ENCODE peak calls at places on chromosomes 12 and 14, in five cellular contexts. One of them, this sample, is unnamed.
A peak's percentile ranks its signal among the peaks of the same experiment; 100 is the strongest.

GRCh38 chr12:91877461-91878230 is 268.0 kb downstream of the BTG1 start:
- DNase-seq in AG10803: no peak
- DNase-seq in right lobe of liver: no peak
- DNase-seq in left lung: no peak
- DNase-seq in A549: no peak
- DNase-seq in this sample: no peak

GRCh38 chr14:99995700-99996356 is 69.4 kb upstream of the EVL start:
- DNase-seq in AG10803: peak; percentile 50
- DNase-seq in right lobe of liver: peak; percentile 62
- DNase-seq in left lung: no peak
- DNase-seq in A549: peak; percentile 75
- DNase-seq in this sample: peak; percentile 57

GRCh38 chr12:112900298-112901145 is 6.2 kb upstream of the OAS1 start:
- DNase-seq in AG10803: peak; percentile 42
- DNase-seq in right lobe of liver: no peak
- DNase-seq in left lung: no peak
- DNase-seq in A549: peak; percentile 79
- DNase-seq in this sample: peak; percentile 32

GRCh38 chr14:55571125-55571889 is 8.7 kb upstream of the KTN1 start:
- DNase-seq in AG10803: no peak
- DNase-seq in right lobe of liver: no peak
- DNase-seq in left lung: no peak
- DNase-seq in A549: no peak
- DNase-seq in this sample: no peak

GRCh38 chr12:22539055-22539454 is 5.3 kb downstream of the C2CD5 start:
- DNase-seq in AG10803: no peak
- DNase-seq in right lobe of liver: no peak
- DNase-seq in left lung: no peak
- DNase-seq in A549: no peak
- DNase-seq in this sample: no peak

GRCh38 chr14:33068626-33069025 is 129.9 kb downstream of the NPAS3 start:
- DNase-seq in AG10803: no peak
- DNase-seq in right lobe of liver: no peak
- DNase-seq in left lung: no peak
- DNase-seq in A549: no peak
- DNase-seq in this sample: no peak

GRCh38 chr12:119613319-119613936 is 19.9 kb downstream of the TMEM233 start:
- DNase-seq in AG10803: no peak
- DNase-seq in right lobe of liver: no peak
- DNase-seq in left lung: no peak
- DNase-seq in A549: peak; percentile 53
- DNase-seq in this sample: no peak

GRCh38 chr12:54853933-54854538 is at the start of gene MUCL1:
- DNase-seq in AG10803: peak; percentile 59
- DNase-seq in right lobe of liver: no peak
- DNase-seq in left lung: no peak
- DNase-seq in A549: peak; percentile 71
- DNase-seq in this sample: peak; percentile 44

GRCh38 chr12:113862570-113863454 is 103.3 kb downstream of the RBM19 start:
- DNase-seq in AG10803: peak; percentile 74
- DNase-seq in right lobe of liver: no peak
- DNase-seq in left lung: no peak
- DNase-seq in A549: peak; percentile 20
- DNase-seq in this sample: peak; percentile 71

GRCh38 chr12:115680967-115681366 is 596.5 kb downstream of the MED13L start:
- DNase-seq in AG10803: no peak
- DNase-seq in right lobe of liver: no peak
- DNase-seq in left lung: no peak
- DNase-seq in A549: no peak
- DNase-seq in this sample: no peak

GRCh38 chr12:124680863-124681778 is 113.7 kb upstream of the NCOR2 start:
- DNase-seq in AG10803: peak; percentile 89
- DNase-seq in right lobe of liver: peak; percentile 83
- DNase-seq in left lung: no peak
- DNase-seq in A549: peak; percentile 95
- DNase-seq in this sample: peak; percentile 82

GRCh38 chr12:103144278-103144677 is 186.8 kb downstream of the ASCL1 start:
- DNase-seq in AG10803: no peak
- DNase-seq in right lobe of liver: no peak
- DNase-seq in left lung: no peak
- DNase-seq in A549: no peak
- DNase-seq in this sample: no peak

GRCh38 chr12:19220205-19220604 is 90.7 kb downstream of the PLEKHA5 start:
- DNase-seq in AG10803: peak; percentile 67
- DNase-seq in right lobe of liver: no peak
- DNase-seq in left lung: no peak
- DNase-seq in A549: peak; percentile 20
- DNase-seq in this sample: peak; percentile 78

GRCh38 chr12:16348435-16349131 is 1.1 kb downstream of the MGST1 start:
- DNase-seq in AG10803: peak; percentile 16
- DNase-seq in right lobe of liver: no peak
- DNase-seq in left lung: no peak
- DNase-seq in A549: peak; percentile 39
- DNase-seq in this sample: peak; percentile 16

GRCh38 chr14:38150075-38150474 is 57.6 kb upstream of the SSTR1 start:
- DNase-seq in AG10803: no peak
- DNase-seq in right lobe of liver: no peak
- DNase-seq in left lung: no peak
- DNase-seq in A549: no peak
- DNase-seq in this sample: no peak

GRCh38 chr14:99612737-99613330 is 8.8 kb upstream of the CCDC85C start:
- DNase-seq in AG10803: peak; percentile 55
- DNase-seq in right lobe of liver: no peak
- DNase-seq in left lung: no peak
- DNase-seq in A549: no peak
- DNase-seq in this sample: peak; percentile 45

GRCh38 chr14:34682787-34683321 is 31.5 kb downstream of the CFL2 start:
- DNase-seq in AG10803: peak; percentile 79
- DNase-seq in right lobe of liver: no peak
- DNase-seq in left lung: no peak
- DNase-seq in A549: no peak
- DNase-seq in this sample: peak; percentile 81

GRCh38 chr14:105060751-105061427 is 4.3 kb downstream of the GPR132 start:
- DNase-seq in AG10803: no peak
- DNase-seq in right lobe of liver: peak; percentile 56
- DNase-seq in left lung: peak; percentile 93
- DNase-seq in A549: no peak
- DNase-seq in this sample: peak; percentile 35

GRCh38 chr12:131351319-131352028 is 359.4 kb upstream of the SFSWAP start:
- DNase-seq in AG10803: no peak
- DNase-seq in right lobe of liver: no peak
- DNase-seq in left lung: peak; percentile 34
- DNase-seq in A549: peak; percentile 58
- DNase-seq in this sample: no peak

GRCh38 chr12:58459191-58459590 is 461.1 kb downstream of the LRIG3 start:
- DNase-seq in AG10803: peak; percentile 13
- DNase-seq in right lobe of liver: no peak
- DNase-seq in left lung: no peak
- DNase-seq in A549: no peak
- DNase-seq in this sample: peak; percentile 52

GRCh38 chr14:49893309-49894213 is 679 bp downstream of the ARF6 start:
- DNase-seq in AG10803: peak; percentile 47
- DNase-seq in right lobe of liver: peak; percentile 76
- DNase-seq in left lung: peak; percentile 92
- DNase-seq in A549: peak; percentile 53
- DNase-seq in this sample: peak; percentile 51

GRCh38 chr14:79735121-79735520 is 476.2 kb downstream of the DIO2 start:
- DNase-seq in AG10803: no peak
- DNase-seq in right lobe of liver: no peak
- DNase-seq in left lung: no peak
- DNase-seq in A549: no peak
- DNase-seq in this sample: no peak

GRCh38 chr12:26425587-26426260 is 230.4 kb downstream of the SSPN start:
- DNase-seq in AG10803: no peak
- DNase-seq in right lobe of liver: no peak
- DNase-seq in left lung: no peak
- DNase-seq in A549: no peak
- DNase-seq in this sample: no peak

GRCh38 chr14:71739273-71739990 is 192.8 kb upstream of the RGS6 start:
- DNase-seq in AG10803: no peak
- DNase-seq in right lobe of liver: no peak
- DNase-seq in left lung: no peak
- DNase-seq in A549: peak; percentile 60
- DNase-seq in this sample: no peak

GRCh38 chr14:88129306-88130056 is 124.5 kb downstream of the GPR65 start:
- DNase-seq in AG10803: peak; percentile 89
- DNase-seq in right lobe of liver: no peak
- DNase-seq in left lung: no peak
- DNase-seq in A549: peak; percentile 32
- DNase-seq in this sample: peak; percentile 33

GRCh38 chr14:103104389-103104653 is 9.8 kb downstream of the EXOC3L4 start:
- DNase-seq in AG10803: no peak
- DNase-seq in right lobe of liver: peak; percentile 68
- DNase-seq in left lung: no peak
- DNase-seq in A549: no peak
- DNase-seq in this sample: no peak
- H3K4me3 ChIP-seq in AG10803: no peak overlapping the region
- H3K4me3 ChIP-seq in right lobe of liver: peak overlapping the region; percentile 45
- H3K4me3 ChIP-seq in left lung: no peak overlapping the region
- H3K4me3 ChIP-seq in A549: peak overlapping the region; percentile 42
- H3K4me3 ChIP-seq in this sample: peak overlapping the region; percentile 21

GRCh38 chr14:93331375-93332031 is 1.3 kb downstream of the BTBD7 start:
- DNase-seq in AG10803: no peak
- DNase-seq in right lobe of liver: peak; percentile 63
- DNase-seq in left lung: peak; percentile 78
- DNase-seq in A549: no peak
- DNase-seq in this sample: no peak

GRCh38 chr14:93328546-93328945 is 4.3 kb downstream of the BTBD7 start:
- DNase-seq in AG10803: no peak
- DNase-seq in right lobe of liver: no peak
- DNase-seq in left lung: no peak
- DNase-seq in A549: no peak
- DNase-seq in this sample: no peak

GRCh38 chr14:93332032-93332852 is 594 bp downstream of the BTBD7 start:
- DNase-seq in AG10803: peak; percentile 37
- DNase-seq in right lobe of liver: peak; percentile 76
- DNase-seq in left lung: peak; percentile 94
- DNase-seq in A549: peak; percentile 20
- DNase-seq in this sample: peak; percentile 61

GRCh38 chr14:93330609-93331000 is 2.2 kb downstream of the BTBD7 start:
- DNase-seq in AG10803: no peak
- DNase-seq in right lobe of liver: no peak
- DNase-seq in left lung: no peak
- DNase-seq in A549: no peak
- DNase-seq in this sample: no peak

GRCh38 chr14:93329965-93330608 is 2.7 kb downstream of the BTBD7 start:
- DNase-seq in AG10803: no peak
- DNase-seq in right lobe of liver: no peak
- DNase-seq in left lung: no peak
- DNase-seq in A549: peak; percentile 9
- DNase-seq in this sample: no peak
- H3K4me3 ChIP-seq in AG10803: no peak overlapping the region
- H3K4me3 ChIP-seq in right lobe of liver: no peak overlapping the region
- H3K4me3 ChIP-seq in left lung: no peak overlapping the region
- H3K4me3 ChIP-seq in A549: peak overlapping the region; percentile 9
- H3K4me3 ChIP-seq in this sample: no peak overlapping the region

GRCh38 chr12:100564090-100564489 is 9.4 kb upstream of the GAS2L3 start:
- DNase-seq in AG10803: no peak
- DNase-seq in right lobe of liver: no peak
- DNase-seq in left lung: no peak
- DNase-seq in A549: no peak
- DNase-seq in this sample: peak; percentile 21

GRCh38 chr12:100564905-100565467 is 8.5 kb upstream of the GAS2L3 start:
- DNase-seq in AG10803: no peak
- DNase-seq in right lobe of liver: no peak
- DNase-seq in left lung: no peak
- DNase-seq in A549: no peak
- DNase-seq in this sample: no peak

GRCh38 chr12:100565987-100566545 is 7.4 kb upstream of the GAS2L3 start:
- DNase-seq in AG10803: no peak
- DNase-seq in right lobe of liver: no peak
- DNase-seq in left lung: no peak
- DNase-seq in A549: no peak
- DNase-seq in this sample: no peak

GRCh38 chr12:100566887-100567637 is 6.4 kb upstream of the GAS2L3 start:
- DNase-seq in AG10803: no peak
- DNase-seq in right lobe of liver: no peak
- DNase-seq in left lung: no peak
- DNase-seq in A549: no peak
- DNase-seq in this sample: no peak

GRCh38 chr12:100567945-100568344 is 5.5 kb upstream of the GAS2L3 start:
- DNase-seq in AG10803: no peak
- DNase-seq in right lobe of liver: no peak
- DNase-seq in left lung: no peak
- DNase-seq in A549: no peak
- DNase-seq in this sample: no peak
- H3K4me3 ChIP-seq in AG10803: no peak overlapping the region
- H3K4me3 ChIP-seq in right lobe of liver: no peak overlapping the region
- H3K4me3 ChIP-seq in left lung: no peak overlapping the region
- H3K4me3 ChIP-seq in A549: no peak overlapping the region
- H3K4me3 ChIP-seq in this sample: no peak overlapping the region

DNA sequence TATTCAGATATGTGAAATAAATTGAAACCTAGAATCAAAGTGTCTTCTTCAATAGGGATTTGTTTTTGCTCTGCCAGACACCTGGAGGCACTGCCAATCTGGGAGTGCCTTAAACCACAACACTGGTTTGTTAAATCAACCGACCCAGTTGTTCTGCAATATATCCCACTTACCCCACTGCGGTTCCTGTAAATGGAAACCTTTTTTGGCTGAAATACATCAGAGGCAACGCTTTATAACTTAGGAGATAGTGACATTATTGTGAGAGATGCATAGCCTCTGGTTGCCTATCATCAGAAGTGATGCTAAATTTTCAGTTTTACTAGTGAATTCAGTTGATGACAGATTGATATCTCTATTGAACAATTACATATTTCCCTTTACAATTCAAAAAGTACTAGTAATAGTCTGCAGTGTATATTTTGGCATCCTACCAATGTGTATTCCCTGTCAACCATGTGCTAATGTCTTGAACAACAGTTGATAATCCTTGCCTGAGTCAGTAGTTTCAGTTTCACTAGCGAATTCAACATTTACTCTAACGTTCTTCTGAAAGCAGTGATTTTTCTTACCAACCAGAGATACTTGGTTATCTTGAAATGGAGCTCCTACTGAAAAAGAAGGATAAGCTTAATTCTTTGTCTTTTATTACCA is 30.5 kb downstream of the PPP2R5C start:
- DNase-seq in AG10803: peak; percentile 58
- DNase-seq in right lobe of liver: no peak
- DNase-seq in left lung: no peak
- DNase-seq in A549: no peak
- DNase-seq in this sample: peak; percentile 73
- H3K4me3 ChIP-seq in AG10803: peak overlapping the region; percentile 23
- H3K4me3 ChIP-seq in right lobe of liver: peak overlapping the region; percentile 28
- H3K4me3 ChIP-seq in left lung: peak overlapping the region; percentile 0
- H3K4me3 ChIP-seq in A549: no peak overlapping the region
- H3K4me3 ChIP-seq in this sample: peak overlapping the region; percentile 43